ENCODE peak calls at places on chromosomes 3 and 15, in eight cellular contexts. I is astrocyte of the spinal cord, Z is stomach, F is lower lobe of right lung, M is fibroblast of lung, C is Peyer's patch, V is AG09309, S is sigmoid colon. B is an unnamed sample.

GRCh38 chr3:49554639-49555265 is 475 bp downstream of the BSN start:
- DNase-seq in F (peak), M (no peak), Z (peak), I (peak), S (no peak), C (no peak), V (no peak), B (peak)

GRCh38 chr15:81107889-81108288 is 26.2 kb upstream of the CFAP161 start:
- DNase-seq in I (no peak), V (no peak), S (no peak), C (no peak), Z (no peak), M (no peak), F (no peak), B (no peak)

GRCh38 chr3:135895106-135895733 is 70.3 kb upstream of the PPP2R3A start:
- DNase-seq in S (peak), Z (peak), M (peak), V (peak), I (peak), F (peak), C (peak), B (peak)

GRCh38 chr3:59727902-59728301 is 678.1 kb upstream of the CFAP20DC start:
- DNase-seq in V (no peak), M (no peak), F (no peak), I (no peak), C (no peak), S (no peak), Z (no peak), B (no peak)

GRCh38 chr15:101689901-101690300 is 34.4 kb downstream of the TARS3 start:
- DNase-seq in F (no peak), C (no peak), V (no peak), S (no peak), I (peak), Z (no peak), M (peak), B (peak)

GRCh38 chr15:100464256-100464655 is 64.5 kb downstream of the CERS3 start:
- DNase-seq in C (no peak), V (no peak), I (no peak), Z (no peak), F (no peak), S (no peak), M (no peak), B (no peak)

GRCh38 chr15:90367578-90367977 is 15.5 kb downstream of the ZNF774 start:
- DNase-seq in C (no peak), M (peak), I (no peak), F (no peak), Z (no peak), V (no peak), S (no peak), B (peak)

GRCh38 chr3:64187065-64187959 is 38.0 kb downstream of the PRICKLE2 start:
- DNase-seq in S (peak), F (peak), Z (peak), M (peak), I (peak), C (no peak), V (peak), B (peak)

GRCh38 chr15:75069301-75069925 is 46.0 kb downstream of the PPCDC start:
- DNase-seq in M (no peak), Z (no peak), V (no peak), I (no peak), F (no peak), C (peak), S (no peak), B (no peak)

GRCh38 chr3:122921791-122922651 is 105.5 kb downstream of the SEMA5B start:
- DNase-seq in V (no peak), F (no peak), S (peak), C (no peak), Z (no peak), M (no peak), I (no peak), B (no peak)

GRCh38 chr3:155495387-155495786 is 201.9 kb upstream of the STRIT1 start:
- DNase-seq in C (no peak), I (peak), V (no peak), Z (no peak), M (peak), S (no peak), F (no peak), B (no peak)

GRCh38 chr3:56787784-56788256 is 13.9 kb downstream of the ARHGEF3 start:
- DNase-seq in F (no peak), C (peak), S (no peak), M (no peak), V (no peak), Z (no peak), I (no peak), B (no peak)

GRCh38 chr3:48157215-48157840 is 30.9 kb downstream of the CDC25A start:
- DNase-seq in F (peak), V (peak), S (no peak), I (no peak), C (no peak), M (peak), Z (no peak), B (peak)

GRCh38 chr3:20776717-20777116 is 590.7 kb upstream of the SGO1 start:
- DNase-seq in Z (no peak), V (no peak), F (no peak), S (no peak), I (no peak), C (no peak), M (no peak), B (no peak)

GRCh38 chr3:58269356-58269755 is 31.8 kb downstream of the ABHD6 start:
- DNase-seq in V (no peak), C (no peak), M (no peak), Z (no peak), F (no peak), S (no peak), I (no peak), B (no peak)

GRCh38 chr15:57444877-57445513 is 68.7 kb downstream of the CGNL1 start:
- DNase-seq in S (no peak), F (no peak), C (no peak), I (no peak), V (no peak), M (peak), Z (no peak), B (peak)

GRCh38 chr15:66476535-66476934 is 21.0 kb downstream of the SNAPC5 start:
- DNase-seq in S (no peak), C (no peak), I (no peak), F (no peak), V (no peak), M (no peak), Z (no peak), B (no peak)

GRCh38 chr3:45657853-45658252 is 31.3 kb upstream of the SACM1L start:
- DNase-seq in I (no peak), C (no peak), M (no peak), Z (no peak), V (no peak), S (no peak), F (no peak), B (no peak)

GRCh38 chr3:16140116-16140893 is 34.2 kb upstream of the GALNT15 start:
- DNase-seq in C (no peak), Z (no peak), F (no peak), S (peak), M (peak), I (peak), V (no peak), B (peak)

GRCh38 chr15:89412906-89413411 is 78.3 kb upstream of the POLG start:
- DNase-seq in S (no peak), F (no peak), C (no peak), V (no peak), Z (no peak), M (no peak), I (no peak), B (no peak)

GRCh38 chr15:101014921-101015841 is 96.0 kb downstream of the LRRK1 start:
- DNase-seq in M (peak), S (peak), Z (peak), C (peak), V (no peak), I (peak), F (peak), B (peak)

GRCh38 chr3:72336821-72337479 is 511.3 kb downstream of the SHQ1 start:
- DNase-seq in V (no peak), I (peak), F (peak), C (no peak), M (peak), Z (peak), S (peak), B (peak)

GRCh38 chr3:64073362-64073761 is 50.1 kb upstream of the PSMD6 start:
- DNase-seq in I (no peak), M (no peak), S (no peak), Z (no peak), C (no peak), F (no peak), V (no peak), B (peak)

DNA sequence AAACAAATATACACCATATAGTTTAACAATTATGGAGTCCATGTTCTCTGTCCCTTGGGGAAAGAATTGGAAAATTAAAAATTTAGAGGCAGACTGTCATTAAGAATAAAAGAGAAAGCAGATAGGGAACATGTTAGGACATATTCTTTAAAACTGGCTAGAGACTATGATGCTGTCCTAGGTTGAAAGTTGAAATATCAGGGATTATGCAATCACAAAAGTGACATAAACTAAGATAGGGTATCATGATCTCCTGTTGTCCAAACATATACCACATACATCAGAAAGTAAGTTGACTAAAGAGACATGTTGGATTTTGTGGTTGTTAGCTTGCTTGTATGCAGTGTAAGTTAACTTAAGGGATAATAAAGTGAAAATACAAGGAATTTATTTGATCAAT is 9.9 kb upstream of the EID1 start:
- DNase-seq in C (no peak), S (no peak), I (no peak), V (no peak), Z (no peak), F (no peak), M (no peak), B (peak)
- H3K4me3 ChIP-seq in C (no peak), S (no peak), I (no peak), V (no peak), Z (no peak), F (no peak), M (no peak), B (no peak)

GRCh38 chr15:22912256-22912655 is 67.9 kb downstream of the CYFIP1 start:
- DNase-seq in S (no peak), V (no peak), C (no peak), M (no peak), F (no peak), I (no peak), Z (no peak), B (no peak)
- TF ChIP-seq CTCF in S (no peak), V (no peak), C (no peak), M (no peak), F (no peak), I (no peak), Z (no peak), B (no peak)

DNA sequence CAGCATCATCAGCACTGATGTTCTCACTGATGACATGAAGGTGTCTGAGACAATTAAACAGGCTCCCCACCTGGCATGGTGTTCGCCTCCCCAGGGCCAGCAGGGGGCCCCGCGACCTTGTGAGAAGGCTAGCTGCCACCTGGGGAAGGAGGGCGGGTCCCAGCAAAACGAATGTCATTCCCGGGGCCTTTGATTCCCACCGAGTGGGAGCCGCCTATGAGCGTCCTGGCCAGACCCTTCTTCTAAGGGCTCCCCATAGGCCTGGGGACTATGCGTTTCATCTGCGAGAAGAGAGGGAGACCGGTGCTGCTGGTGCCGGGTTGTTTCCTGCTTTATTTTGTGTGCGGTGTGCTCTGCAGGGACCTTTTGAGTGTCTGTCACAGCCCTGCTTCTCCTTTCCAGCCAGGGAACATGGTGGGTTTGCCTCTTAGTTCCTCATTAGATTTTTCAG is 20.5 kb upstream of the MINDY4B start:
- DNase-seq in M (peak), S (no peak), I (peak), C (peak), V (no peak), F (peak), Z (peak), B (peak)
- H3K4me3 ChIP-seq in M (no peak), S (no peak), I (peak), C (no peak), V (no peak), F (peak), Z (peak), B (no peak)

GRCh38 chr3:61582846-61583245 is 21.5 kb downstream of the PTPRG start:
- DNase-seq in Z (no peak), F (no peak), C (no peak), M (no peak), I (no peak), V (no peak), S (no peak), B (no peak)

GRCh38 chr3:61579685-61580084 is 18.3 kb downstream of the PTPRG start:
- DNase-seq in M (no peak), S (no peak), Z (no peak), I (no peak), C (no peak), F (no peak), V (no peak), B (no peak)

GRCh38 chr3:61578667-61579367 is 17.4 kb downstream of the PTPRG start:
- DNase-seq in I (no peak), S (no peak), Z (no peak), C (no peak), V (no peak), M (no peak), F (no peak), B (no peak)

GRCh38 chr3:61582287-61582686 is 20.9 kb downstream of the PTPRG start:
- DNase-seq in S (no peak), I (no peak), C (no peak), Z (no peak), V (no peak), M (no peak), F (no peak), B (no peak)

DNA sequence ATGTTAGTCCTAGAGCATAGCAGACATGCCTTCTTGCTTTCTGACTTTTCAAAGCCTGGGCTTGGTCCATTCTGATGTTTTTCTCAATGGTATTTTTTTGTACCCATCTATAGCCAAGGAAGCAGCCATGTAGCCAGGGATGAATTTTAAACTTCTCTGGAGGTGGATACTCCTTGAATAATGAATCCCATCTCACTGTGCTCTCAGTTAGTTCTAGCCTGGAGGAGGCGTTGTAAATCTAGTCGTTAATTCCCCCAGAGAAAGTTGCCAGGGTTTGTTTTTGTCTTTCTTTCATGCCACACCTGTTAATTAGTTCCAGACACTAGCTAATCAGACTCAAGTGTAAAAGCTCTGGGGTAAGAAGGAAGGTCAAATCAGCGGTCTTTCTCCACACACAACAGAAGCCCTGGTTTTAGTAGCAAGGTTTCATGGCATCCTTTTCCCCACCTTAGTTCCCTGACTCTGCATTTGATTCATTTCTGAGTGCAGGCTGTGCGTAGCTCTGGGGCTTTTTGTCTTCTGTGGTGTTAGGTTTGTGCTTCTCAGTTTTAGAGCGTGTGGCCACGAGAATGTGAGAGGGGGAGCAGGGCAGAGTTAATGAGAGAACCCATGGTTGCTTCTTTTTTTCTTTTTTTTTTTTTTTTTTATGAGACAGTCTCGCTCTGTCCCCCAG is 19.7 kb downstream of the PTPRG start:
- DNase-seq in Z (no peak), F (no peak), V (no peak), I (no peak), M (no peak), S (no peak), C (no peak), B (no peak)
- TF ChIP-seq CTCF in Z (no peak), F (no peak), V (no peak), I (no peak), M (no peak), S (no peak), C (no peak), B (no peak)

GRCh38 chr15:68559342-68560310 is 19.2 kb upstream of the CORO2B start:
- DNase-seq in V (no peak), F (peak), C (peak), Z (peak), M (peak), S (peak), I (peak), B (peak)

GRCh38 chr15:68556139-68556990 is 22.4 kb upstream of the CORO2B start:
- DNase-seq in I (no peak), F (no peak), S (no peak), Z (no peak), M (no peak), V (no peak), C (no peak), B (no peak)

GRCh38 chr15:68557469-68558317 is 21.1 kb upstream of the CORO2B start:
- DNase-seq in S (no peak), V (no peak), Z (no peak), I (no peak), C (no peak), F (no peak), M (no peak), B (no peak)

GRCh38 chr15:68560501-68561113 is 18.2 kb upstream of the CORO2B start:
- DNase-seq in C (no peak), Z (no peak), S (peak), M (no peak), V (no peak), F (no peak), I (no peak), B (no peak)

DNA sequence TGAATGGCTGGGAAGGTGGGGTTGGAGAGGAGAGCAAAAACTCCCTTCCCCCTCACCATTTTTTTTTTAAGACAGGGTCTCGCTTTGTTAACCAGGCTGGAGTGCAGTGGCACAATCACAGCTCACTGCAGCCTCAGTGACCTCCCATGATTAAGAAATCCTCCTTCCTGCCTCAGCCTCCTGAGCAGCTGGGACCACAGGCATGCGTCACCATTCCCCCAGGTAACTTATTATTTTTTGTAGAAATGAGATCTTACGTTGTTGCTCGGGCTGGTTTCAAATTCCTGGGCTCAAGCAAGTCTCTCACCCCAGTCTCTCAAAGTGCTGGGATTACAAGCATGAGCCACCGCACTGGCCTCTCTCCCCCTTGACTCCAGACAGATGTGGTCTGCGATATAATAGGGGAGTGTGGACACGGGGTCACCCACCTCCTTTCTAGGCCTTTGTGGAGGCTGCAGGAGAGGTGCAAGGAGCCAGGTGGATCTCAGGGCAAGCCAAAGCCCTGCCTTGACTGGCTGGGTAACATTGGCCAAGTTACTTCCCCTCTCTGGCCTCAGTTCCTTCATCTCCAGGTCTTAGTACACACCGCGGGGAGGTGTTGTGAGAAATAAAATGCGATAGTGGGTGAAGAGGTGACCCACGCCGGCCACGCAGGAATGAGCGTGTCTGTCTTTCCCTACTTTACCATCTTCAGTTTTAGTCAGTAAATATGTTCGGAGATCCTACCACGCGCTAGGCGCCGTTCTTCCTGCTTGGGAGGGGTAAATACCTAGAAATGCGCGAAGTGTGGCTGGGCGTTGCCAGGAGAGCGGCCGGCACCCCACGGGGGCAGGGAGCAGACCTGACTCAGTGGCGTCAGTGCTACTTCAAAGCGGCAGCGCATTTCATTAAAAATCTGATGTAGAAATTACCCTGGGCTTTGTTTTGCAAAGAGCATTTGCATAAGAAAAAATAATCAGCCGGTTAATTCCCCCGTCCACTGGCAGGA is 20.2 kb upstream of the CORO2B start:
- DNase-seq in S (peak), I (no peak), M (peak), V (no peak), F (no peak), C (no peak), Z (no peak), B (no peak)
- H3K4me3 ChIP-seq in S (peak), I (peak), M (peak), V (no peak), F (peak), C (peak), Z (peak), B (no peak)

GRCh38 chr3:127749787-127750225 is 72.5 kb downstream of the MGLL start:
- DNase-seq in S (no peak), Z (no peak), F (no peak), I (no peak), C (no peak), V (no peak), M (no peak), B (no peak)
- TF ChIP-seq CTCF in S (no peak), Z (no peak), F (no peak), I (no peak), C (no peak), V (no peak), M (no peak), B (peak)

B was measured in fibroblast of villous mesenchyme.